ENCODE peak calls at places on chromosomes 12 and 14, in six cellular contexts. Q is BJ, P is IMR-90, X is HFFc6, D is cardiac fibroblast, G is PC-9. A is an unnamed sample.

GRCh38 chr14:104750658-104751057 is 2.3 kb upstream of the SIVA1 start:
- DNase-seq in Q (no peak), P (no peak), X (no peak), D (no peak), G (no peak), A (no peak)

GRCh38 chr14:44962573-44963528 is 861 bp downstream of the TOGARAM1 start:
- DNase-seq in Q (no peak), P (peak), X (peak), D (peak), G (peak), A (peak)

GRCh38 chr12:79681008-79681590 is 9.7 kb downstream of the PAWR start:
- DNase-seq in Q (no peak), P (peak), X (peak), D (no peak), G (no peak), A (peak)

GRCh38 chr12:11717533-11717961 is 68.1 kb downstream of the ETV6 start:
- DNase-seq in Q (no peak), P (peak), X (peak), D (no peak), G (no peak), A (no peak)

GRCh38 chr12:121512561-121512960 is 68.3 kb downstream of the KDM2B start:
- DNase-seq in Q (no peak), P (no peak), X (no peak), D (no peak), G (no peak), A (no peak)

GRCh38 chr12:98066251-98066650 is 449.1 kb upstream of the TMPO start:
- DNase-seq in Q (no peak), P (no peak), X (no peak), D (no peak), G (no peak), A (no peak)

GRCh38 chr12:57481671-57482070 is 2.0 kb upstream of the ARHGAP9 start:
- DNase-seq in Q (no peak), P (no peak), X (no peak), D (no peak), G (no peak), A (no peak)

GRCh38 chr12:6769003-6769389 is 2.8 kb downstream of the PTMS start:
- DNase-seq in Q (no peak), P (peak), X (no peak), D (peak), G (peak), A (no peak)

GRCh38 chr12:91109148-91109564 is 2.1 kb downstream of the LUM start:
- DNase-seq in Q (peak), P (peak), X (peak), D (peak), G (peak), A (peak)

GRCh38 chr12:116603516-116603915 is 44.3 kb downstream of the MAP1LC3B2 start:
- DNase-seq in Q (no peak), P (no peak), X (no peak), D (no peak), G (no peak), A (no peak)

GRCh38 chr14:99066378-99066777 is 205.6 kb downstream of the BCL11B start:
- DNase-seq in Q (no peak), P (no peak), X (no peak), D (no peak), G (no peak), A (peak)

GRCh38 chr12:27542628-27543027 is 18.6 kb downstream of the PPFIBP1 start:
- DNase-seq in Q (peak), P (peak), X (peak), D (peak), G (no peak), A (no peak)

GRCh38 chr12:18345021-18345735 is 83.9 kb downstream of the PIK3C2G start:
- DNase-seq in Q (no peak), P (no peak), X (no peak), D (peak), G (no peak), A (no peak)

GRCh38 chr14:82855912-82856381 is 1322.3 kb upstream of the SEL1L start:
- DNase-seq in Q (no peak), P (peak), X (no peak), D (peak), G (no peak), A (no peak)

GRCh38 chr12:46266382-46266791 is 2.5 kb downstream of the SLC38A1 start:
- DNase-seq in Q (no peak), P (peak), X (no peak), D (peak), G (peak), A (peak)

GRCh38 chr14:60304509-60304908 is 55.5 kb downstream of the PPM1A start:
- DNase-seq in Q (no peak), P (no peak), X (no peak), D (no peak), G (no peak), A (no peak)

GRCh38 chr12:47277972-47278448 is 198.3 kb upstream of the AMIGO2 start:
- DNase-seq in Q (peak), P (peak), X (peak), D (peak), G (peak), A (peak)

GRCh38 chr12:30970559-30971202 is 44.1 kb downstream of the TSPAN11 start:
- DNase-seq in Q (no peak), P (no peak), X (no peak), D (peak), G (peak), A (peak)

GRCh38 chr12:70839544-70839943 is 81.0 kb downstream of the PTPRR start:
- DNase-seq in Q (no peak), P (no peak), X (no peak), D (no peak), G (no peak), A (peak)

GRCh38 chr12:110896559-110896958 is 23.8 kb downstream of the MYL2 start:
- DNase-seq in Q (no peak), P (no peak), X (no peak), D (no peak), G (peak), A (no peak)

GRCh38 chr14:34301107-34301734 is 160.8 kb downstream of the SPTSSA start:
- DNase-seq in Q (no peak), P (peak), X (peak), D (peak), G (peak), A (peak)

GRCh38 chr14:105059035-105059916 is 6.0 kb downstream of the GPR132 start:
- DNase-seq in Q (no peak), P (no peak), X (no peak), D (peak), G (no peak), A (no peak)

GRCh38 chr14:104866451-104867370 is 1.6 kb downstream of the CEP170B start:
- DNase-seq in Q (no peak), P (no peak), X (no peak), D (no peak), G (no peak), A (no peak)

GRCh38 chr14:32201816-32202467 is at the start of gene RNU6-7:
- DNase-seq in Q (no peak), P (peak), X (no peak), D (peak), G (no peak), A (peak)

GRCh38 chr12:27246774-27247173 is 2.7 kb downstream of the STK38L start:
- DNase-seq in Q (no peak), P (no peak), X (no peak), D (no peak), G (no peak), A (no peak)

GRCh38 chr12:40446385-40446784 is 221.6 kb downstream of the LRRK2 start:
- DNase-seq in Q (no peak), P (peak), X (no peak), D (peak), G (no peak), A (peak)

GRCh38 chr12:40451661-40452060 is 226.9 kb downstream of the LRRK2 start:
- DNase-seq in Q (no peak), P (no peak), X (no peak), D (no peak), G (no peak), A (no peak)
- TF ChIP-seq CTCF in Q (no peak), P (no peak), X (no peak), D (no peak), G (no peak), A (no peak)

DNA sequence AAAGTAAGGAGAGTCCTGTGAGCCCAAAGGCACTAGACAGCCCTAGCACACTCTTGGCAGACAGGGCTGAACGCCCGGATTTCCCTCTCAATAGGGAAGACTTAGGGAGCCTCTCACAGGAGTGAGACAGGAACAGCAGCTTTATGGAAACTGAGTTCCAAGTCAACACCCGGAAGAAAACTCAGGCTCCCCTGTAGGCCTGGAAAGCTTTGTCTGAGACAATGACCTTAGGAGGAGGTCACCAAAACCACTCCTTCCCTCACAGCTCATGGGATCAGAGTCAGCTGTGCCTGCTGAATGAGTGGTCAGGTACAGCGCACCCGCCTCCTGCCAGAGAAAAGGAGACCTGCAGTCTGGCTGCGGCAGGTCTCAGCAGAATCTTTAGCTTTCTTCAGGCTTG is 229.5 kb downstream of the CACNA1C start:
- DNase-seq in Q (no peak), P (no peak), X (no peak), D (peak), G (no peak), A (no peak)
- TF ChIP-seq CTCF in Q (no peak), P (no peak), X (no peak), D (peak), G (no peak), A (no peak)

GRCh38 chr14:26394114-26394855 is 203.5 kb downstream of the NOVA1 start:
- DNase-seq in Q (no peak), P (peak), X (no peak), D (peak), G (peak), A (no peak)
- TF ChIP-seq CTCF in Q (no peak), P (peak), X (peak), D (peak), G (peak), A (no peak)

GRCh38 chr12:44876554-44877275 is 600 bp upstream of the NELL2 start:
- DNase-seq in Q (no peak), P (no peak), X (no peak), D (peak), G (no peak), A (peak)
- TF ChIP-seq CTCF in Q (peak), P (no peak), X (no peak), D (peak), G (no peak), A (no peak)

DNA sequence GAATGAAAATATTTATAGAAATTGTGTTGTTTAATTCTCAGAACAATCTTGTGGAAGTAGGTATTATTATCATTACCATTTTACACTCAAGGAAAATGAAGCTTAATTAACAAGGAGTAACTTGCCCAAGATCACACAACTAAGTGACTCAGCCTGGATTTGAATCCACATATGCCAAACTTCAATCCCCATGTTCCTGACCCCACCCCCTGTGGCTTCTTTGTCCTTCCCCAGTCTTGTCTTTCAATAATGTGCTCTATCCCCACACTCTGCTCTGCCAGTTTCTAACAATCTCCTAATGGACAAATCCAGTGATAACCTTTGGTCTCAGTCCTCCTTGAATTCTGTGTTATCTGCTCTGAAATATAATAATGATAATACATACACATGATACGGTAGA is 355.2 kb downstream of the BMP4 start:
- DNase-seq in Q (no peak), P (no peak), X (no peak), D (no peak), G (no peak), A (no peak)
- TF ChIP-seq CTCF in Q (no peak), P (no peak), X (no peak), D (no peak), G (no peak), A (no peak)

GRCh38 chr12:104618691-104619090 is 161.9 kb downstream of the CHST11 start:
- DNase-seq in Q (no peak), P (no peak), X (no peak), D (no peak), G (no peak), A (no peak)

GRCh38 chr12:104612381-104612780 is 155.6 kb downstream of the CHST11 start:
- DNase-seq in Q (no peak), P (no peak), X (no peak), D (no peak), G (no peak), A (no peak)

GRCh38 chr12:104619305-104619704 is 162.6 kb downstream of the CHST11 start:
- DNase-seq in Q (no peak), P (no peak), X (no peak), D (no peak), G (no peak), A (no peak)

GRCh38 chr12:104611671-104612070 is 154.9 kb downstream of the CHST11 start:
- DNase-seq in Q (no peak), P (no peak), X (no peak), D (no peak), G (no peak), A (no peak)

DNA sequence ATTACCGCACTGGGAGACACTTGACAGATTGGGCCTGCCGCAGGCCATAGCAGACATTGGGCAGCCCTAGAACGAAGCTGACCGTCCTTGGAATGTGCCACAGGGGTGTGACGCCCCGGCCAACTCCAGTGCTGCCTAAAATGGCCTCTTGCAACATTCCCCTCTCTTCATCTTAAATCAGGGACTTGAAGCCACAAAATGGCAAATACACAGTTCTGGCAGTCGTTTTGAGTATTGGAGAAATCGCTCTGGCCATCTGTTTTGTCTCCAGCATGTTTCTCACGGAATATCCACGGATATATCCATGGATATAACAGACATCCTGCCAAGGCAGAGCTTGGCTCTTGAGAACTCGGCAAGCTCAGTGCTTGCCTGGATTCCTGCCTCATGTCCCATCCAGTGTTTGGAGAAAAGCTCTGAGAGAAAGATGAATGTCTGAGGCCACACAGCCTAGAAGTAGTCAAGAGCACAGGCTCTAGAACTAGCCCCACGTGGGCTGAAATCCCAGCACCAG is 158.4 kb downstream of the CHST11 start:
- DNase-seq in Q (no peak), P (no peak), X (no peak), D (peak), G (no peak), A (no peak)
- TF ChIP-seq CTCF in Q (no peak), P (no peak), X (no peak), D (no peak), G (no peak), A (no peak)

DNA sequence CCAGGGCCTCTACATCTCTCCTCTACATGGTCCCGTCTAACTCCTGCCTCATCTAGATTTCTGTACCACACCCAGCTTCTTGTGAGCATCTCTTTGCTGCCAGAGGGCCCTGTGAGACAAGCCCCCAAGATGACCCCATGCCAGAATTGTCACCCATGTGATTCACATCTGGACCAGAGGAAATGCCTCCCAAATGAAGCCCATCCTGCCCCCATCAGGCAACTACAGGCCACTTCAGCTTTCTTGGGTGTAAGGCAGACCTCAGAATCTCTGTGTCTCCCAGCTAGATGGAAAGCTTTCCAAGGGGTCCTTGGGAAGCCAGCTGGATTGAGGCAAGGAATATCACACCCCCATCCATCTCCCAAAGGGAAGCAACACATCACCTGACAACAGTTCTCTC is 9.3 kb upstream of the OAS3 start:
- DNase-seq in Q (no peak), P (no peak), X (no peak), D (no peak), G (no peak), A (no peak)
- TF ChIP-seq CTCF in Q (no peak), P (no peak), X (no peak), D (no peak), G (no peak), A (no peak)

DNA sequence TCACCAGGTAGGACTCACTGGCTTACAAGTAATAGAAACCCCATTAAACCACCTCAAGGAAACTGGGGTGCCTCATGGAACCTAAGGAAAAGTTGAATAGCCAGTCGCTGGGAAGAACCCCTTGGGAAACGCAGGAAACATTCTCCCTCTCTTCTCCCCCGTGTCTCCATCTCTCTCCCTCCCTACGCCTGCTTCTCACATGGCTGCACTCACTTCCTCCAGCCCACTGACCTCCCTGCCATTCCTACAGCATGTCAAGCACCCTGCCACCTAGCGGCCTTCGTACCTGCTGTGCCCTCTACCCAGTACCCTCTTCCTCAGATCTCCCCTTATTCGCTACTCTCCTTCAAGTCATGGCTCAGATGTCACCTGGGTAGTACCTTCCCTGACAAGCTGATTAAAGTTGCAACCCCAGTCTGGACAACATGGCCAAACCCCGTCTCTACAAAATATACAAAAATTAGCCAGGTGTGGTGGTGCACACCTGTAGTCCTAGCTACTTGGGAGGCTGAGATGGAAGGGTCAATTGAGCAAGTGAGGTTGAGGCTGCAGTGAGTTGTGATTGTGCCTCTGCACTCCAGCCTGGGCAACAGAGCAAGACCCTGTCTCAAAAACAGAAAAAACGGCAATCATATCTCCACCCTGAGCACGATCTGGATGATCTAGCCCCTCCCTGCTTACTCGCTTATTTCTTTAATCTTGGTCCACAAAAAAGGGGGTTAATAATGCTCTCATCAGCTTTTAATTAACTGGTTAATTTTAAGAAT is 6.4 kb upstream of the DTX1 start:
- DNase-seq in Q (no peak), P (no peak), X (no peak), D (peak), G (peak), A (peak)
- TF ChIP-seq CTCF in Q (peak), P (peak), X (peak), D (peak), G (peak), A (peak)

A was measured in Calu3.